ENCODE peak calls at places on chromosomes 11 and 22, in ten cellular contexts. Y is fibroblast of gingiva; A is mucosa of descending colon; R is caudate nucleus; Z is HFFc6; D is DMS153; N is CD4-positive, CD25-positive, alpha-beta regulatory T cell; M is progenitor cell of endocrine pancreas; H is activated T-helper 1 cell treated with anti-CD3 and anti-CD28 coated beads, Interleukin-12 subunit alpha, Interleukin-12 subunit beta, Interleukin-2, Interleukin-4 antibody, amounts not matched to agents 30 ng/mL and 10 ng/mL and 1 ng/mL, durations not matched to agents 14 hours and 24 hours and 36 hours; X is stimulated activated naive CD4-positive, alpha-beta T cell treated with Interleukin-2 at 50 U/mL for 16 hours. B is an unnamed sample.

GRCh38 chr11:133149698-133150097 is 382.6 kb downstream of the OPCML start:
- DNase-seq in Y (no peak), A (no peak), R (no peak), Z (no peak), D (no peak), N (no peak), M (no peak), H (no peak), X (no peak), B (no peak)

GRCh38 chr11:3165152-3165705 is at the start of gene OSBPL5:
- DNase-seq in Y (peak), A (peak), R (peak), Z (peak), D (no peak), N (peak), M (peak), H (peak), X (peak), B (peak)

GRCh38 chr22:20498913-20499312 is 3.3 kb upstream of the KLHL22 start:
- DNase-seq in Y (no peak), A (no peak), R (no peak), Z (no peak), D (no peak), N (no peak), M (no peak), H (no peak), X (no peak), B (no peak)

GRCh38 chr22:39725351-39726035 is 154.9 kb downstream of the CACNA1I start:
- DNase-seq in Y (no peak), A (no peak), R (no peak), Z (no peak), D (no peak), N (no peak), M (no peak), H (no peak), X (no peak), B (no peak)

GRCh38 chr11:86984701-86985100 is 29.5 kb upstream of the FZD4 start:
- DNase-seq in Y (no peak), A (no peak), R (no peak), Z (no peak), D (no peak), N (no peak), M (no peak), H (no peak), X (no peak), B (no peak)

GRCh38 chr11:97140885-97141494 is 751.2 kb downstream of the JRKL start:
- DNase-seq in Y (no peak), A (no peak), R (no peak), Z (peak), D (peak), N (no peak), M (no peak), H (no peak), X (no peak), B (peak)

GRCh38 chr11:19747634-19748280 is 35.1 kb downstream of the NAV2 start:
- DNase-seq in Y (no peak), A (no peak), R (no peak), Z (no peak), D (no peak), N (no peak), M (no peak), H (no peak), X (no peak), B (no peak)

GRCh38 chr22:27372969-27373670 is 428.4 kb downstream of the MN1 start:
- DNase-seq in Y (no peak), A (peak), R (no peak), Z (no peak), D (peak), N (no peak), M (peak), H (no peak), X (no peak), B (no peak)

GRCh38 chr22:32623943-32624342 is 149.3 kb downstream of the FBXO7 start:
- DNase-seq in Y (peak), A (no peak), R (no peak), Z (peak), D (no peak), N (no peak), M (no peak), H (no peak), X (no peak), B (peak)

GRCh38 chr22:36160499-36160942 is at the start of gene APOL3:
- DNase-seq in Y (peak), A (peak), R (no peak), Z (no peak), D (no peak), N (peak), M (no peak), H (peak), X (peak), B (peak)

GRCh38 chr11:18000760-18001159 is 12.1 kb downstream of the SERGEF start:
- DNase-seq in Y (no peak), A (no peak), R (no peak), Z (no peak), D (no peak), N (no peak), M (no peak), H (no peak), X (no peak), B (no peak)

GRCh38 chr11:29293825-29294224 is 723.0 kb downstream of the KCNA4 start:
- DNase-seq in Y (peak), A (no peak), R (no peak), Z (peak), D (no peak), N (no peak), M (no peak), H (no peak), X (no peak), B (peak)

GRCh38 chr11:108319541-108320145 is 96.8 kb downstream of the ATM start:
- DNase-seq in Y (peak), A (no peak), R (no peak), Z (peak), D (no peak), N (no peak), M (no peak), H (no peak), X (no peak), B (peak)

GRCh38 chr11:111021131-111021530 is 224.4 kb upstream of the POU2AF2 start:
- DNase-seq in Y (peak), A (no peak), R (no peak), Z (no peak), D (no peak), N (no peak), M (no peak), H (no peak), X (no peak), B (peak)

GRCh38 chr11:7605544-7605943 is 67.8 kb downstream of the CYB5R2 start:
- DNase-seq in Y (no peak), A (no peak), R (no peak), Z (peak), D (no peak), N (no peak), M (no peak), H (no peak), X (no peak), B (peak)

GRCh38 chr11:70866834-70867233 is 385.5 kb downstream of the SHANK2 start:
- DNase-seq in Y (no peak), A (no peak), R (no peak), Z (no peak), D (no peak), N (no peak), M (no peak), H (no peak), X (no peak), B (no peak)

GRCh38 chr11:75667268-75667830 is 1.5 kb downstream of the MAP6 start:
- DNase-seq in Y (peak), A (peak), R (peak), Z (no peak), D (peak), N (no peak), M (no peak), H (no peak), X (no peak), B (peak)

GRCh38 chr11:50220651-50221050 is 188.0 kb downstream of the OR4C45 start:
- DNase-seq in Y (no peak), A (no peak), R (no peak), Z (no peak), D (no peak), N (no peak), M (no peak), H (no peak), X (no peak), B (no peak)

GRCh38 chr22:38449776-38450175 is 5.2 kb downstream of the KCNJ4 start:
- DNase-seq in Y (no peak), A (no peak), R (peak), Z (no peak), D (no peak), N (no peak), M (no peak), H (no peak), X (no peak), B (no peak)

GRCh38 chr11:94845622-94846021 is 77.5 kb downstream of the AMOTL1 start:
- DNase-seq in Y (peak), A (no peak), R (no peak), Z (peak), D (peak), N (no peak), M (no peak), H (no peak), X (no peak), B (peak)

GRCh38 chr11:57485217-57486007 is 25.1 kb downstream of the RTN4RL2 start:
- DNase-seq in Y (no peak), A (no peak), R (no peak), Z (no peak), D (no peak), N (no peak), M (no peak), H (no peak), X (no peak), B (no peak)

GRCh38 chr11:126501641-126502040 is 146.2 kb downstream of the ST3GAL4 start:
- DNase-seq in Y (no peak), A (no peak), R (no peak), Z (no peak), D (no peak), N (no peak), M (no peak), H (no peak), X (no peak), B (no peak)

GRCh38 chr11:71384561-71384960 is 63.6 kb downstream of the DHCR7 start:
- DNase-seq in Y (no peak), A (no peak), R (no peak), Z (no peak), D (no peak), N (no peak), M (no peak), H (no peak), X (no peak), B (no peak)

GRCh38 chr22:33851240-33851639 is 69.0 kb downstream of the LARGE1 start:
- DNase-seq in Y (no peak), A (no peak), R (no peak), Z (peak), D (peak), N (no peak), M (no peak), H (no peak), X (no peak), B (peak)

GRCh38 chr22:35432226-35432905 is 32.4 kb downstream of the MCM5 start:
- DNase-seq in Y (no peak), A (no peak), R (peak), Z (no peak), D (no peak), N (no peak), M (no peak), H (no peak), X (no peak), B (no peak)

GRCh38 chr22:28799125-28799833 is 1.1 kb downstream of the XBP1 start:
- DNase-seq in Y (peak), A (no peak), R (peak), Z (peak), D (peak), N (no peak), M (no peak), H (no peak), X (peak), B (peak)

GRCh38 chr11:34281256-34281655 is 76.6 kb downstream of the ABTB2 start:
- DNase-seq in Y (no peak), A (no peak), R (no peak), Z (no peak), D (no peak), N (no peak), M (no peak), H (no peak), X (no peak), B (peak)

GRCh38 chr11:14132312-14132711 is 169.8 kb downstream of the SPON1 start:
- DNase-seq in Y (peak), A (no peak), R (no peak), Z (no peak), D (no peak), N (no peak), M (no peak), H (no peak), X (no peak), B (no peak)

GRCh38 chr11:72238040-72238450 is 5.9 kb downstream of the PHOX2A start:
- DNase-seq in Y (peak), A (peak), R (no peak), Z (peak), D (peak), N (peak), M (peak), H (no peak), X (peak), B (peak)

GRCh38 chr22:44357296-44357961 is 44.7 kb upstream of the SHISAL1 start:
- DNase-seq in Y (no peak), A (peak), R (no peak), Z (no peak), D (no peak), N (no peak), M (no peak), H (no peak), X (no peak), B (no peak)

GRCh38 chr22:40058265-40058664 is 63.5 kb downstream of the FAM83F start:
- DNase-seq in Y (no peak), A (no peak), R (no peak), Z (no peak), D (no peak), N (no peak), M (no peak), H (no peak), X (peak), B (no peak)

GRCh38 chr11:65907878-65908277 is 7.7 kb upstream of the FOSL1 start:
- DNase-seq in Y (no peak), A (no peak), R (no peak), Z (no peak), D (no peak), N (no peak), M (no peak), H (no peak), X (no peak), B (no peak)

GRCh38 chr11:16902182-16902581 is 112.0 kb downstream of the PLEKHA7 start:
- DNase-seq in Y (no peak), A (no peak), R (no peak), Z (no peak), D (no peak), N (no peak), M (no peak), H (peak), X (peak), B (no peak)

GRCh38 chr11:35484435-35484834 is 41.0 kb downstream of the PAMR1 start:
- DNase-seq in Y (peak), A (no peak), R (no peak), Z (peak), D (no peak), N (no peak), M (no peak), H (no peak), X (no peak), B (peak)

GRCh38 chr11:87445002-87445401 is 407.3 kb downstream of the TMEM135 start:
- DNase-seq in Y (peak), A (no peak), R (no peak), Z (peak), D (no peak), N (no peak), M (no peak), H (no peak), X (no peak), B (peak)

GRCh38 chr11:15923169-15923568 is 433.2 kb downstream of the SOX6 start:
- DNase-seq in Y (no peak), A (no peak), R (no peak), Z (no peak), D (peak), N (no peak), M (no peak), H (no peak), X (no peak), B (no peak)

GRCh38 chr11:117750916-117751773 is 45.9 kb downstream of the DSCAML1 start:
- DNase-seq in Y (no peak), A (no peak), R (peak), Z (no peak), D (no peak), N (no peak), M (no peak), H (no peak), X (no peak), B (no peak)